ENCODE peak calls at places on chromosomes 1 and 21, in nine cellular contexts. T is GM12865, B is WERI-Rb-1, F is retinal pigment epithelial cell, E is RWPE2, X is cardiac fibroblast, R is heart right ventricle, L is HFF-Myc, Y is fibroblast of pulmonary artery. A is an unnamed sample.

GRCh38 chr1:160975026-160975425 is 20.4 kb upstream of the ITLN2 start:
- DNase-seq in T (peak; percentile 64), B (no peak), F (no peak), E (no peak), X (no peak), R (no peak), L (no peak), Y (no peak), A (no peak)

GRCh38 chr1:201649776-201650607 is 111.1 kb downstream of the NAV1 start:
- DNase-seq in T (no peak), B (peak; percentile 98), F (no peak), E (peak; percentile 89), X (peak; percentile 77), R (peak; percentile 86), L (no peak), Y (peak; percentile 77), A (peak; percentile 77)

GRCh38 chr1:165753934-165754333 is 14.7 kb downstream of the TMCO1 start:
- DNase-seq in T (peak; percentile 60), B (no peak), F (no peak), E (no peak), X (no peak), R (no peak), L (no peak), Y (no peak), A (no peak)

GRCh38 chr21:34582506-34583150 is 32.3 kb downstream of the RCAN1 start:
- DNase-seq in T (peak; percentile 56), B (no peak), F (no peak), E (no peak), X (peak; percentile 67), R (peak; percentile 34), L (no peak), Y (peak; percentile 62), A (peak; percentile 65)

GRCh38 chr1:25120286-25120685 is 112.0 kb downstream of the SYF2 start:
- DNase-seq in T (no peak), B (no peak), F (no peak), E (no peak), X (no peak), R (no peak), L (no peak), Y (no peak), A (no peak)

GRCh38 chr1:210739627-210740026 is 394.3 kb downstream of the KCNH1 start:
- DNase-seq in T (no peak), B (no peak), F (no peak), E (no peak), X (no peak), R (no peak), L (no peak), Y (no peak), A (no peak)

GRCh38 chr1:6923955-6924890 is 139.0 kb downstream of the CAMTA1 start:
- DNase-seq in T (no peak), B (no peak), F (no peak), E (no peak), X (no peak), R (no peak), L (no peak), Y (no peak), A (no peak)

GRCh38 chr21:16473965-16474364 is 744.2 kb downstream of the USP25 start:
- DNase-seq in T (no peak), B (no peak), F (no peak), E (no peak), X (no peak), R (peak; percentile 12), L (no peak), Y (peak; percentile 39), A (peak; percentile 62)

GRCh38 chr1:92960395-92961130 is 699 bp downstream of the DIPK1A start:
- DNase-seq in T (peak; percentile 91), B (peak; percentile 71), F (peak; percentile 81), E (peak; percentile 71), X (peak; percentile 88), R (peak; percentile 68), L (peak; percentile 61), Y (peak; percentile 86), A (peak; percentile 84)

GRCh38 chr21:32329331-32329730 is 30.7 kb downstream of the MRAP start:
- DNase-seq in T (no peak), B (no peak), F (no peak), E (peak; percentile 0), X (peak; percentile 60), R (no peak), L (no peak), Y (peak; percentile 48), A (peak; percentile 81)

GRCh38 chr1:201251851-201252430 is 31.4 kb upstream of the PKP1 start:
- DNase-seq in T (no peak), B (peak; percentile 15), F (no peak), E (peak; percentile 29), X (no peak), R (no peak), L (no peak), Y (no peak), A (no peak)

GRCh38 chr1:66450043-66450514 is 83.9 kb upstream of the SGIP1 start:
- DNase-seq in T (no peak), B (no peak), F (peak; percentile 87), E (no peak), X (no peak), R (peak; percentile 32), L (no peak), Y (no peak), A (peak; percentile 57)

GRCh38 chr1:14535619-14536355 is 62.7 kb upstream of the KAZN start:
- DNase-seq in T (no peak), B (no peak), F (no peak), E (no peak), X (no peak), R (no peak), L (no peak), Y (no peak), A (no peak)

GRCh38 chr1:40715660-40716059 is 24.2 kb downstream of the NFYC start:
- DNase-seq in T (no peak), B (no peak), F (no peak), E (no peak), X (no peak), R (no peak), L (no peak), Y (no peak), A (no peak)

GRCh38 chr1:40710581-40711315 is 19.2 kb downstream of the NFYC start:
- DNase-seq in T (no peak), B (no peak), F (no peak), E (no peak), X (peak; percentile 17), R (peak; percentile 4), L (no peak), Y (peak; percentile 19), A (no peak)

GRCh38 chr1:40711465-40712404 is 20.2 kb downstream of the NFYC start:
- DNase-seq in T (peak; percentile 37), B (no peak), F (no peak), E (peak; percentile 64), X (peak; percentile 81), R (no peak), L (no peak), Y (peak; percentile 60), A (peak; percentile 65)

GRCh38 chr1:40712405-40712944 is 21.0 kb downstream of the NFYC start:
- DNase-seq in T (no peak), B (no peak), F (no peak), E (no peak), X (no peak), R (no peak), L (no peak), Y (no peak), A (no peak)

GRCh38 chr1:40712997-40713396 is 21.5 kb downstream of the NFYC start:
- DNase-seq in T (peak; percentile 68), B (no peak), F (no peak), E (no peak), X (peak; percentile 50), R (peak; percentile 61), L (no peak), Y (no peak), A (no peak)
- H3K4me3 ChIP-seq in T (peak overlapping the region; percentile 12), B (no peak overlapping the region), F (no peak overlapping the region), E (no peak overlapping the region), X (no peak overlapping the region), R (no peak overlapping the region), L (no peak overlapping the region), Y (no peak overlapping the region), A (no peak overlapping the region)

DNA sequence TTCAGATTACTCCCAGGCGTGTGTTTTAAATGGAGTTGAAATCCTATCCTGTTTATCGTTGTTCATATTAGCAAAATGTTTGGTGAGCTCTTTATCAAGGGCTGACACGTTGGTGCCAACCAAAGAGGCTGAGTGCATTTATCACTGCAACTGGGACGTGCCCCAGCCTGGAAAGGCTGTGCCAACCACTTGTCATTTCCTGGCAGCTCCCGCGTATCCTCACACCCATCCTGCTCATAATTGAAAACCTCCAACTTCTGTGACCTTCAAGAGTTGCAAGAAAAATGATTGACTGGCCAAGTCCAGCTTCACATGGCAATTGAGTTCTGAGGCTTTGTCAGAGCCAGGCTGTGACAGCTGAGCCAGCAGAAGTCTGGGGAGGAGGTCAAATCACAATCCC is 43.7 kb upstream of the KCNA3 start:
- DNase-seq in T (no peak), B (no peak), F (no peak), E (no peak), X (no peak), R (peak; percentile 38), L (no peak), Y (no peak), A (no peak)
- TF ChIP-seq CTCF in T (no peak), B (no peak), F (no peak), E (no peak), X (no peak), R (no peak), L (no peak), Y (no peak), A (no peak)

GRCh38 chr1:31238986-31239613 is 587 bp downstream of the NKAIN1 start:
- DNase-seq in T (no peak), B (peak; percentile 66), F (no peak), E (no peak), X (peak; percentile 25), R (no peak), L (no peak), Y (no peak), A (no peak)
- H3K4me3 ChIP-seq in T (no peak overlapping the region), B (peak overlapping the region; percentile 49), F (peak overlapping the region; percentile 28), E (peak overlapping the region; percentile 35), X (no peak overlapping the region), R (peak overlapping the region; percentile 32), L (peak overlapping the region; percentile 34), Y (peak overlapping the region; percentile 27), A (peak overlapping the region; percentile 37)

DNA sequence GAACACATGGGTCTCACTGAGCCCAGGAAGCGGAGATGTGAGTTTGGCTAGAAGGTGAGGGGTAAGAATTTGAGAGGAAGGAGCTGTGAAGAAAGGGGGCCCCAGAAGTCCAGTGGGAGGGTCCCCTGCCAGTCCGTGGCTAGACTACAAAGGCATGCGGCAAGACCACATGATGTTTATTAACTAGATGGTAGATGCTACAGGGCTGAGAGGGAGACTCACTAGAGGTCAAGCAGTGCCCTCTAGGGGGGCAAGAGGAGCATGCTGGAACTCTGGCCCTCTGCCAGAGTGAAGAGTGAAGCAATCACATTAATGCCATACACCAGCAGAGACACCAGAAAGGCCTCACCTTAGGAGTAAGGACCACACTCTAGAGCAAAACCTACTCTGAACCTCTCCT is 12.2 kb downstream of the KIAA0319L start:
- DNase-seq in T (peak; percentile 77), B (peak; percentile 77), F (peak; percentile 40), E (no peak), X (peak; percentile 53), R (peak; percentile 65), L (no peak), Y (peak; percentile 68), A (peak; percentile 47)
- TF ChIP-seq CTCF in T (peak; percentile 58), B (peak; percentile 86), F (peak; percentile 41), E (peak; percentile 23), X (no peak), R (peak; percentile 60), L (peak; percentile 10), Y (peak; percentile 17), A (no peak)